ENCODE peak calls at places on chromosomes 6 and 20, in four cellular contexts. L is adrenal gland, F is H54, C is upper lobe of left lung. R is an unnamed sample.

GRCh38 chr6:56661298-56661697 is 18.6 kb upstream of the DST start:
- DNase-seq in C (no peak), L (no peak), F (no peak), R (no peak)

GRCh38 chr6:45679631-45680030 is 301.9 kb upstream of the SUPT3H start:
- DNase-seq in F (no peak), L (no peak), C (no peak), R (no peak)

GRCh38 chr20:25286917-25287316 is 39.0 kb downstream of the PYGB start:
- DNase-seq in F (no peak), C (peak), L (peak), R (no peak)

GRCh38 chr6:19210849-19211590 is 626.1 kb upstream of the ID4 start:
- DNase-seq in C (peak), L (peak), F (peak), R (peak)

GRCh38 chr20:63483834-63484233 is 11.4 kb upstream of the KCNQ2 start:
- DNase-seq in L (no peak), C (peak), F (no peak), R (no peak)

GRCh38 chr6:124799638-124800037 is 162.6 kb upstream of the RNF217 start:
- DNase-seq in C (no peak), L (no peak), F (no peak), R (no peak)

GRCh38 chr20:8545212-8545611 is 413.1 kb downstream of the PLCB1 start:
- DNase-seq in F (no peak), L (no peak), C (no peak), R (no peak)

GRCh38 chr20:36261389-36262105 is 25.3 kb downstream of the AAR2 start:
- DNase-seq in C (no peak), L (no peak), F (no peak), R (no peak)

GRCh38 chr20:23946206-23946605 is 42.4 kb downstream of the GGTLC1 start:
- DNase-seq in C (no peak), L (no peak), F (no peak), R (no peak)

GRCh38 chr6:98576811-98577210 is 257.6 kb upstream of the POU3F2 start:
- DNase-seq in F (no peak), L (no peak), C (no peak), R (no peak)

GRCh38 chr6:144911322-144911721 is 626.2 kb downstream of the UTRN start:
- DNase-seq in F (no peak), L (no peak), C (no peak), R (no peak)

GRCh38 chr6:42790549-42791181 is 8.8 kb downstream of the BICRAL start:
- DNase-seq in L (no peak), C (no peak), F (no peak), R (no peak)

GRCh38 chr6:42796171-42796570 is 14.3 kb downstream of the BICRAL start:
- DNase-seq in L (no peak), C (no peak), F (no peak), R (no peak)

GRCh38 chr6:42788671-42789070 is 6.8 kb downstream of the BICRAL start:
- DNase-seq in L (no peak), F (no peak), C (no peak), R (no peak)

GRCh38 chr6:42795651-42796050 is 13.8 kb downstream of the BICRAL start:
- DNase-seq in F (no peak), L (no peak), C (no peak), R (no peak)

GRCh38 chr6:42791706-42792320 is 10.0 kb downstream of the BICRAL start:
- DNase-seq in C (no peak), L (no peak), F (no peak), R (no peak)
- TF ChIP-seq POLR2A in C (no peak), L (no peak), F (no peak), R (no peak)

GRCh38 chr6:43628392-43629103 is 516 bp downstream of the GTPBP2 start:
- DNase-seq in F (peak), C (no peak), L (peak), R (peak)
- TF ChIP-seq POLR2A in F (no peak), C (no peak), L (no peak), R (peak)

GRCh38 chr6:291148-291696 is 1.1 kb upstream of the DUSP22 start:
- DNase-seq in F (no peak), L (no peak), C (no peak), R (no peak)

GRCh38 chr6:294656-295565 is 2.6 kb downstream of the DUSP22 start:
- DNase-seq in C (no peak), L (no peak), F (no peak), R (no peak)

GRCh38 chr6:293185-294174 is 1.2 kb downstream of the DUSP22 start:
- DNase-seq in C (no peak), F (no peak), L (no peak), R (no peak)

GRCh38 chr6:291697-292505 is at the start of gene DUSP22:
- DNase-seq in L (peak), F (peak), C (peak), R (peak)

GRCh38 chr6:292506-293184 is 358 bp downstream of the DUSP22 start:
- DNase-seq in L (peak), F (peak), C (peak), R (peak)
- TF ChIP-seq POLR2A in L (peak), F (peak), C (no peak), R (peak)

GRCh38 chr20:2102585-2103453 is 1.2 kb downstream of the STK35 start:
- DNase-seq in C (peak), L (peak), F (peak), R (peak)
- TF ChIP-seq POLR2A in C (peak), L (peak), F (peak), R (no peak)

R was measured in GM12891.